ENCODE peak calls at places on chromosome 13, in eight cellular contexts. A is pancreas, C is heart left ventricle, B is cardiac fibroblast, M is H1, O is fibroblast of lung, V is tibial nerve, H is foreskin fibroblast. I is an unnamed sample.

GRCh38 chr13:81929988-81930387 is 1589.1 kb upstream of the SPRY2 start:
- DNase-seq in M (no peak), C (no peak), H (no peak), O (peak; percentile 6), V (no peak), A (no peak), B (peak; percentile 5), I (no peak)

GRCh38 chr13:57740719-57741118 is 109.2 kb downstream of the PCDH17 start:
- DNase-seq in B (peak; percentile 57), H (no peak), C (peak; percentile 48), V (no peak), M (no peak), O (peak; percentile 53), A (no peak), I (no peak)

GRCh38 chr13:50127017-50127725 is 111.9 kb downstream of the KCNRG start:
- DNase-seq in B (peak; percentile 59), O (peak; percentile 33), C (peak; percentile 62), V (peak; percentile 59), H (peak; percentile 74), A (no peak), M (peak; percentile 71), I (peak; percentile 57)

GRCh38 chr13:114129649-114130062 is 2.8 kb downstream of the RASA3 start:
- DNase-seq in M (no peak), V (no peak), H (no peak), O (no peak), B (peak; percentile 28), C (no peak), A (no peak), I (no peak)

GRCh38 chr13:47039106-47039505 is 142.3 kb upstream of the HTR2A start:
- DNase-seq in C (no peak), M (no peak), V (no peak), O (peak; percentile 92), A (no peak), H (peak; percentile 85), B (peak; percentile 79), I (no peak)

GRCh38 chr13:100872761-100873160 is 198.2 kb upstream of the TMTC4 start:
- DNase-seq in A (no peak), M (no peak), C (no peak), O (no peak), V (no peak), B (peak; percentile 33), H (peak; percentile 31), I (no peak)

GRCh38 chr13:106349080-106349841 is 186.2 kb downstream of the EFNB2 start:
- DNase-seq in O (peak; percentile 71), M (peak; percentile 57), H (peak; percentile 24), A (peak; percentile 57), C (no peak), B (no peak), V (no peak), I (no peak)

GRCh38 chr13:82571653-82572052 is 1310.6 kb downstream of the SLITRK1 start:
- DNase-seq in A (no peak), B (no peak), O (no peak), H (no peak), M (no peak), V (no peak), C (no peak), I (no peak)

GRCh38 chr13:29924482-29924884 is 74.1 kb upstream of the UBL3 start:
- DNase-seq in O (peak; percentile 89), H (peak; percentile 65), A (no peak), V (no peak), C (no peak), B (peak; percentile 69), M (no peak), I (no peak)

GRCh38 chr13:29925457-29925856 is 75.0 kb upstream of the UBL3 start:
- DNase-seq in A (no peak), V (peak; percentile 87), M (no peak), B (peak; percentile 86), O (peak; percentile 81), H (peak; percentile 89), C (peak; percentile 87), I (peak; percentile 66)

GRCh38 chr13:29923554-29924481 is 73.4 kb upstream of the UBL3 start:
- DNase-seq in A (peak; percentile 86), O (peak; percentile 99), H (peak; percentile 95), C (peak; percentile 71), M (peak; percentile 81), V (peak; percentile 58), B (peak; percentile 99), I (peak; percentile 79)

GRCh38 chr13:29926077-29926476 is 75.7 kb upstream of the UBL3 start:
- DNase-seq in V (no peak), M (no peak), B (no peak), C (no peak), H (no peak), O (no peak), A (no peak), I (no peak)

DNA sequence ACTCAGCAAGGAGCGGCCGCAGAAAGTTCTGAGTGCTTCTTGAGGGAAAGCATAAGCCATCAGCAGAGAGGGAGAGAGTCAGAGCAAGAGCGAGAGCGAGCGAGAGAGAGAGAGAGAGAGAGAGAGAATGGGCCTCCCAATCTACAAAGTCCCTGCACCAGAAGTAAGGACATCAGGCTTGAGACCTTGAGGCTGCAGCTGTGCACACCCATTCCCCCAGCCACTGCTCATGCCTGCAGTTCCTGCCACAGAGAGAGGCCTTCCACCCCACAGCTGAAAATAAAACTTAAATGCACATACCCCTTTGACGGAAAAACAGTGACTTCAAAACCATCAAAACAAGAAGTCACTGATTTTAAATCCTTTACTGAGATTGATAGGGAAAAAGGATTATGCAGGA is 74.5 kb upstream of the UBL3 start:
- DNase-seq in M (no peak), A (no peak), O (no peak), V (no peak), B (no peak), H (no peak), C (no peak), I (no peak)
- H3K4me3 ChIP-seq in M (no peak overlapping the region), A (no peak overlapping the region), O (no peak overlapping the region), V (no peak overlapping the region), B (no peak overlapping the region), H (no peak overlapping the region), C (no peak overlapping the region), I (no peak overlapping the region)

GRCh38 chr13:105159794-105160193 is 1375.7 kb downstream of the EFNB2 start:
- DNase-seq in A (no peak), O (no peak), B (no peak), V (no peak), H (no peak), M (no peak), C (no peak), I (no peak)

GRCh38 chr13:105167385-105167784 is 1368.1 kb downstream of the EFNB2 start:
- DNase-seq in V (no peak), H (no peak), O (no peak), C (no peak), B (no peak), M (no peak), A (no peak), I (no peak)

GRCh38 chr13:105168295-105168694 is 1367.2 kb downstream of the EFNB2 start:
- DNase-seq in O (no peak), H (no peak), M (no peak), V (no peak), B (no peak), A (no peak), C (no peak), I (no peak)

GRCh38 chr13:105170438-105170837 is 1365.0 kb downstream of the EFNB2 start:
- DNase-seq in H (no peak), M (no peak), B (no peak), O (no peak), V (no peak), C (no peak), A (no peak), I (no peak)

GRCh38 chr13:105165449-105166125 is 1369.9 kb downstream of the EFNB2 start:
- DNase-seq in C (no peak), O (no peak), V (no peak), A (no peak), B (no peak), H (no peak), M (no peak), I (no peak)
- H3K4me3 ChIP-seq in C (no peak overlapping the region), O (no peak overlapping the region), V (no peak overlapping the region), A (no peak overlapping the region), B (no peak overlapping the region), H (no peak overlapping the region), M (no peak overlapping the region), I (no peak overlapping the region)

GRCh38 chr13:75704194-75704941 is 68.2 kb downstream of the LMO7 start:
- DNase-seq in O (peak; percentile 96), V (no peak), A (no peak), C (no peak), H (peak; percentile 65), B (peak; percentile 63), M (no peak), I (no peak)

GRCh38 chr13:75703768-75704167 is 67.6 kb downstream of the LMO7 start:
- DNase-seq in C (no peak), H (no peak), A (no peak), B (no peak), M (no peak), O (no peak), V (no peak), I (no peak)

GRCh38 chr13:75694742-75695141 is 58.6 kb downstream of the LMO7 start:
- DNase-seq in A (no peak), C (no peak), V (no peak), O (no peak), B (no peak), H (no peak), M (no peak), I (no peak)

GRCh38 chr13:75702476-75702875 is 66.3 kb downstream of the LMO7 start:
- DNase-seq in V (no peak), O (no peak), C (no peak), B (no peak), H (no peak), M (no peak), A (no peak), I (no peak)

GRCh38 chr13:75699062-75699461 is 62.9 kb downstream of the LMO7 start:
- DNase-seq in V (no peak), C (no peak), H (no peak), B (no peak), M (no peak), A (no peak), O (no peak), I (no peak)
- H3K4me3 ChIP-seq in V (no peak overlapping the region), C (no peak overlapping the region), H (no peak overlapping the region), B (no peak overlapping the region), M (no peak overlapping the region), A (no peak overlapping the region), O (no peak overlapping the region), I (no peak overlapping the region)

GRCh38 chr13:111143875-111144540 is 28.9 kb downstream of the ARHGEF7 start:
- DNase-seq in B (peak; percentile 17), C (no peak), V (no peak), M (no peak), A (no peak), H (peak; percentile 9), O (no peak), I (no peak)

GRCh38 chr13:111145506-111145905 is 30.4 kb downstream of the ARHGEF7 start:
- DNase-seq in B (no peak), V (no peak), M (no peak), C (no peak), A (no peak), H (no peak), O (no peak), I (no peak)

GRCh38 chr13:111142472-111142871 is 27.4 kb downstream of the ARHGEF7 start:
- DNase-seq in B (no peak), V (no peak), C (no peak), H (no peak), A (no peak), M (no peak), O (no peak), I (no peak)

GRCh38 chr13:111140562-111141105 is 25.5 kb downstream of the ARHGEF7 start:
- DNase-seq in B (no peak), H (no peak), A (no peak), V (no peak), C (no peak), M (no peak), O (no peak), I (no peak)

DNA sequence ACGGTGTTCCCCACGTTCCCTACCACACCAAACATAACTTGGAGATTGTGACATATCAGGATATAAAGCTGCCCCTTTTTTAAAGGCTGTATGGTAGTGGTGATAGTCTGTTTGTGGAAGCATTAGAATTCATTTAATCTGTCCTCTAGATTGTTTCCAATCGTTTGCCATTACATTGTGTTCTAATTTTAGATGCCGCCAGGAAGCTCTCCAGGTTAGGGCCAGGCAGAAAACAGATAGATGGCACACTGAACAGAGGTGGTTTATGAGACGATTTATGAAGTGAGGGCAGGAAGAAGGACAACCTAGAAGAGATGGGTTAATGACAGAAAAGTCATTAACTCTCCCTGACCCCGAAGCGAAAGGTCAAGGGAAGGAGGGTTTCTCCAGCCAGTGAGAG is 30.0 kb downstream of the ARHGEF7 start:
- DNase-seq in A (no peak), H (no peak), B (no peak), C (no peak), V (no peak), O (no peak), M (no peak), I (no peak)
- H3K4me3 ChIP-seq in A (no peak overlapping the region), H (no peak overlapping the region), B (no peak overlapping the region), C (no peak overlapping the region), V (no peak overlapping the region), O (no peak overlapping the region), M (no peak overlapping the region), I (no peak overlapping the region)

I was measured in psoas muscle.